ENCODE peak calls at places on chromosomes 13 and 19, in ten cellular contexts. Q is AG10803; H is ELR; K is fibroblast of the aortic adventitia; S is activated naive CD8-positive, alpha-beta T cell treated with anti-CD3 and anti-CD28 coated beads for 36 hours; P is left cardiac atrium; C is sciatic nerve; I is caudate nucleus; Z is activated CD4-positive, alpha-beta T cell treated with anti-CD3 and anti-CD28 coated beads for 24 hours; U is T-helper 2 cell. D is an unnamed sample.

GRCh38 chr13:32170841-32171240 is 139.3 kb downstream of the FRY start:
- DNase-seq in Q (no peak), H (no peak), K (no peak), S (no peak), P (no peak), C (no peak), I (no peak), Z (no peak), U (no peak), D (no peak)

GRCh38 chr13:23909606-23910005 is 12.3 kb upstream of the C1QTNF9B start:
- DNase-seq in Q (no peak), H (no peak), K (no peak), S (no peak), P (no peak), C (no peak), I (no peak), Z (no peak), U (no peak), D (no peak)

GRCh38 chr13:50323440-50324070 is 308.3 kb downstream of the KCNRG start:
- DNase-seq in Q (peak), H (peak), K (peak), S (no peak), P (no peak), C (no peak), I (no peak), Z (no peak), U (no peak), D (no peak)

GRCh38 chr13:30862707-30863106 is 43.4 kb upstream of the MEDAG start:
- DNase-seq in Q (no peak), H (no peak), K (no peak), S (no peak), P (peak), C (peak), I (no peak), Z (no peak), U (no peak), D (no peak)

GRCh38 chr13:106602178-106602577 is 34.2 kb upstream of the ARGLU1 start:
- DNase-seq in Q (no peak), H (no peak), K (no peak), S (no peak), P (no peak), C (no peak), I (no peak), Z (no peak), U (no peak), D (no peak)

GRCh38 chr19:49710372-49710951 is 19.5 kb downstream of the CPT1C start:
- DNase-seq in Q (no peak), H (peak), K (peak), S (no peak), P (no peak), C (no peak), I (no peak), Z (no peak), U (no peak), D (no peak)

GRCh38 chr13:113635709-113636108 is 22.3 kb downstream of the ATP4B start:
- DNase-seq in Q (no peak), H (no peak), K (no peak), S (no peak), P (no peak), C (peak), I (no peak), Z (no peak), U (no peak), D (no peak)

GRCh38 chr13:40492511-40492910 is 173.9 kb downstream of the FOXO1 start:
- DNase-seq in Q (no peak), H (no peak), K (no peak), S (no peak), P (peak), C (no peak), I (no peak), Z (no peak), U (no peak), D (no peak)

GRCh38 chr13:109868583-109869311 is 82.4 kb upstream of the IRS2 start:
- DNase-seq in Q (no peak), H (peak), K (no peak), S (no peak), P (no peak), C (no peak), I (no peak), Z (no peak), U (no peak), D (no peak)

GRCh38 chr13:112714772-112715569 is 25.1 kb downstream of the ATP11A start:
- DNase-seq in Q (no peak), H (peak), K (no peak), S (no peak), P (no peak), C (peak), I (no peak), Z (no peak), U (no peak), D (no peak)

GRCh38 chr13:64884976-64885375 is 2345.2 kb downstream of the PCDH9 start:
- DNase-seq in Q (no peak), H (peak), K (no peak), S (no peak), P (no peak), C (no peak), I (no peak), Z (no peak), U (no peak), D (no peak)

GRCh38 chr19:44765949-44766335 is 11.7 kb upstream of the CBLC start:
- DNase-seq in Q (no peak), H (no peak), K (no peak), S (no peak), P (no peak), C (no peak), I (no peak), Z (no peak), U (no peak), D (no peak)

GRCh38 chr13:32019612-32020233 is 11.9 kb upstream of the FRY start:
- DNase-seq in Q (peak), H (peak), K (peak), S (peak), P (peak), C (no peak), I (peak), Z (no peak), U (no peak), D (no peak)

GRCh38 chr19:48969276-48970138 is 4.4 kb downstream of the FTL start:
- DNase-seq in Q (no peak), H (peak), K (peak), S (peak), P (no peak), C (no peak), I (no peak), Z (no peak), U (no peak), D (no peak)

GRCh38 chr13:59172076-59172475 is 991.7 kb downstream of the DIAPH3 start:
- DNase-seq in Q (no peak), H (no peak), K (no peak), S (no peak), P (no peak), C (no peak), I (no peak), Z (no peak), U (no peak), D (no peak)

GRCh38 chr13:107121793-107122192 is 553.9 kb upstream of the ARGLU1 start:
- DNase-seq in Q (no peak), H (no peak), K (no peak), S (no peak), P (no peak), C (no peak), I (no peak), Z (no peak), U (no peak), D (no peak)

GRCh38 chr13:102651392-102651791 is 43.5 kb downstream of the METTL21C start:
- DNase-seq in Q (peak), H (peak), K (peak), S (no peak), P (no peak), C (no peak), I (no peak), Z (no peak), U (no peak), D (no peak)

GRCh38 chr13:102914629-102914935 is 68.8 kb downstream of the ERCC5 start:
- DNase-seq in Q (no peak), H (no peak), K (no peak), S (no peak), P (no peak), C (no peak), I (no peak), Z (no peak), U (no peak), D (no peak)

GRCh38 chr13:54768214-54768613 is 1739.6 kb downstream of the OLFM4 start:
- DNase-seq in Q (no peak), H (no peak), K (no peak), S (no peak), P (no peak), C (no peak), I (no peak), Z (no peak), U (no peak), D (no peak)

GRCh38 chr13:93388701-93389100 is 162.1 kb downstream of the GPC6 start:
- DNase-seq in Q (no peak), H (peak), K (peak), S (no peak), P (no peak), C (no peak), I (no peak), Z (no peak), U (no peak), D (no peak)